ENCODE peak calls at places on chromosomes 1 and 21, in six cellular contexts. One of them, this sample, is unnamed. For H3K79me2, the result is how much of the 10 kb centered on the place peaks cover.

GRCh38 chr1:227885135-227885647 is 62.5 kb downstream of the WNT9A start:
- DNase-seq in K562: no peak
- DNase-seq in H1: no peak
- DNase-seq in HepG2: no peak
- DNase-seq in SK-N-SH: peak
- DNase-seq in GM12878: no peak
- DNase-seq in this sample: no peak

GRCh38 chr1:199463521-199464127 is 563.9 kb upstream of the NR5A2 start:
- DNase-seq in K562: no peak
- DNase-seq in H1: no peak
- DNase-seq in HepG2: peak
- DNase-seq in SK-N-SH: peak
- DNase-seq in GM12878: peak
- DNase-seq in this sample: peak

GRCh38 chr1:67724928-67725560 is 40.0 kb downstream of the GADD45A start:
- DNase-seq in K562: no peak
- DNase-seq in H1: no peak
- DNase-seq in HepG2: peak
- DNase-seq in SK-N-SH: no peak
- DNase-seq in GM12878: no peak
- DNase-seq in this sample: no peak

GRCh38 chr21:33993286-33994231 is 78.0 kb upstream of the ATP5PO start:
- DNase-seq in K562: no peak
- DNase-seq in H1: no peak
- DNase-seq in HepG2: no peak
- DNase-seq in SK-N-SH: no peak
- DNase-seq in GM12878: no peak
- DNase-seq in this sample: no peak

GRCh38 chr1:184622136-184622823 is 132.4 kb downstream of the EDEM3 start:
- DNase-seq in K562: no peak
- DNase-seq in H1: no peak
- DNase-seq in HepG2: no peak
- DNase-seq in SK-N-SH: peak
- DNase-seq in GM12878: no peak
- DNase-seq in this sample: no peak

GRCh38 chr1:50822035-50822776 is 137.9 kb downstream of the FAF1 start:
- DNase-seq in K562: no peak
- DNase-seq in H1: no peak
- DNase-seq in HepG2: no peak
- DNase-seq in SK-N-SH: no peak
- DNase-seq in GM12878: no peak
- DNase-seq in this sample: no peak

GRCh38 chr1:55626326-55626725 is 411.2 kb upstream of the USP24 start:
- DNase-seq in K562: no peak
- DNase-seq in H1: no peak
- DNase-seq in HepG2: no peak
- DNase-seq in SK-N-SH: no peak
- DNase-seq in GM12878: no peak
- DNase-seq in this sample: no peak

GRCh38 chr1:245835386-245835785 is 671.7 kb downstream of the SMYD3 start:
- DNase-seq in K562: no peak
- DNase-seq in H1: no peak
- DNase-seq in HepG2: no peak
- DNase-seq in SK-N-SH: no peak
- DNase-seq in GM12878: no peak
- DNase-seq in this sample: no peak

GRCh38 chr1:2786329-2787162 is 14.9 kb downstream of the TTC34 start:
- DNase-seq in K562: peak
- DNase-seq in H1: no peak
- DNase-seq in HepG2: no peak
- DNase-seq in SK-N-SH: peak
- DNase-seq in GM12878: no peak
- DNase-seq in this sample: no peak

GRCh38 chr1:118381197-118381596 is 196.2 kb upstream of the SPAG17 start:
- DNase-seq in K562: no peak
- DNase-seq in H1: no peak
- DNase-seq in HepG2: no peak
- DNase-seq in SK-N-SH: no peak
- DNase-seq in GM12878: no peak
- DNase-seq in this sample: no peak

GRCh38 chr1:244273845-244274619 is 177.7 kb downstream of the ADSS2 start:
- DNase-seq in K562: peak
- DNase-seq in H1: no peak
- DNase-seq in HepG2: no peak
- DNase-seq in SK-N-SH: no peak
- DNase-seq in GM12878: no peak
- DNase-seq in this sample: peak

GRCh38 chr1:33120436-33121231 is 39.7 kb downstream of the AZIN2 start:
- DNase-seq in K562: no peak
- DNase-seq in H1: no peak
- DNase-seq in HepG2: no peak
- DNase-seq in SK-N-SH: peak
- DNase-seq in GM12878: no peak
- DNase-seq in this sample: no peak

GRCh38 chr1:53089478-53090226 is 27.6 kb downstream of the PODN start:
- DNase-seq in K562: no peak
- DNase-seq in H1: no peak
- DNase-seq in HepG2: peak
- DNase-seq in SK-N-SH: no peak
- DNase-seq in GM12878: no peak
- DNase-seq in this sample: no peak

GRCh38 chr1:203158967-203159665 is 16.5 kb downstream of the MYBPH start:
- DNase-seq in K562: no peak
- DNase-seq in H1: no peak
- DNase-seq in HepG2: no peak
- DNase-seq in SK-N-SH: no peak
- DNase-seq in GM12878: no peak
- DNase-seq in this sample: no peak

GRCh38 chr1:155970531-155971167 is 7.7 kb downstream of the ARHGEF2 start:
- DNase-seq in K562: peak
- DNase-seq in H1: no peak
- DNase-seq in HepG2: no peak
- DNase-seq in SK-N-SH: no peak
- DNase-seq in GM12878: no peak
- DNase-seq in this sample: no peak

GRCh38 chr1:94258873-94259331 is 21.5 kb upstream of the ARHGAP29 start:
- DNase-seq in K562: no peak
- DNase-seq in H1: no peak
- DNase-seq in HepG2: peak
- DNase-seq in SK-N-SH: peak
- DNase-seq in GM12878: no peak
- DNase-seq in this sample: peak

GRCh38 chr1:8862528-8862927 is 16.0 kb downstream of the ENO1 start:
- DNase-seq in K562: peak
- DNase-seq in H1: no peak
- DNase-seq in HepG2: no peak
- DNase-seq in SK-N-SH: peak
- DNase-seq in GM12878: no peak
- DNase-seq in this sample: no peak

GRCh38 chr1:62325696-62326095 is 6.5 kb upstream of the KANK4 start:
- DNase-seq in K562: no peak
- DNase-seq in H1: no peak
- DNase-seq in HepG2: peak
- DNase-seq in SK-N-SH: no peak
- DNase-seq in GM12878: no peak
- DNase-seq in this sample: no peak

DNA sequence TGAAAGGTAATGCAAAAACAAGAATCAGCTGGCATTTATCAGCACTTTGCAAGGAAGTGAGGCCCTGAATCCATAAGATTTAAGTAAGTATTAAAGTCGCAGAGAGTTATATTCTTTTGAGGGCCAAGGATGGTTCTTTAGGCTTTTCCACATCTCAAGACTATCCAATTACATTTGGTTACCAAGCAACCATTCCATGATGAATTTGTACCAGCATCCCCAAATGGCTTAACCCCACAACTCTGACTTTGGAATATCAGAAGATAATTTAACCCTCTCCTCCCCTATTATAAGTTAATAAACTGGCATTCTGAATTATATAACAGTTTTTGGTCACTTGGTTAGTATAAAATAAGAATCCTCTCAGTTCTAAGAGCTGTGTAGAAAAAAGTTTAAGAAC is 2.8 kb downstream of the PHTF1 start:
- DNase-seq in K562: no peak
- DNase-seq in H1: no peak
- DNase-seq in HepG2: no peak
- DNase-seq in SK-N-SH: no peak
- DNase-seq in GM12878: no peak
- DNase-seq in this sample: no peak
- H3K79me2 ChIP-seq in K562: under half
- H3K79me2 ChIP-seq in H1: under half
- H3K79me2 ChIP-seq in HepG2: under half
- H3K79me2 ChIP-seq in SK-N-SH: half or more
- H3K79me2 ChIP-seq in GM12878: under half
- H3K79me2 ChIP-seq in this sample: under half

GRCh38 chr1:59232209-59232608 is 64.7 kb upstream of the FGGY start:
- DNase-seq in K562: no peak
- DNase-seq in H1: no peak
- DNase-seq in HepG2: peak
- DNase-seq in SK-N-SH: no peak
- DNase-seq in GM12878: no peak
- DNase-seq in this sample: no peak
- TF ChIP-seq YY1 in K562: no peak
- TF ChIP-seq YY1 in H1: no peak
- TF ChIP-seq YY1 in HepG2: no peak
- TF ChIP-seq YY1 in SK-N-SH: no peak
- TF ChIP-seq YY1 in GM12878: no peak
- TF ChIP-seq YY1 in this sample: no peak

GRCh38 chr1:30760596-30761311 is 3.2 kb upstream of the LAPTM5 start:
- DNase-seq in K562: no peak
- DNase-seq in H1: no peak
- DNase-seq in HepG2: no peak
- DNase-seq in SK-N-SH: no peak
- DNase-seq in GM12878: no peak
- DNase-seq in this sample: no peak
- TF ChIP-seq MAX in K562: no peak
- TF ChIP-seq MAX in H1: no peak
- TF ChIP-seq MAX in HepG2: no peak
- TF ChIP-seq MAX in SK-N-SH: no peak
- TF ChIP-seq MAX in GM12878: peak
- TF ChIP-seq MAX in this sample: no peak

GRCh38 chr21:17514124-17514481 is 1.3 kb downstream of the CXADR start:
- DNase-seq in K562: no peak
- DNase-seq in H1: peak
- DNase-seq in HepG2: peak
- DNase-seq in SK-N-SH: no peak
- DNase-seq in GM12878: no peak
- DNase-seq in this sample: no peak
- H3K79me2 ChIP-seq in K562: under half
- H3K79me2 ChIP-seq in H1: under half
- H3K79me2 ChIP-seq in HepG2: half or more
- H3K79me2 ChIP-seq in SK-N-SH: under half
- H3K79me2 ChIP-seq in GM12878: under half
- H3K79me2 ChIP-seq in this sample: under half

GRCh38 chr21:15289896-15290841 is 225.4 kb upstream of the NRIP1 start:
- DNase-seq in K562: peak
- DNase-seq in H1: no peak
- DNase-seq in HepG2: peak
- DNase-seq in SK-N-SH: peak
- DNase-seq in GM12878: no peak
- DNase-seq in this sample: no peak
- TF ChIP-seq YY1 in K562: no peak
- TF ChIP-seq YY1 in H1: peak
- TF ChIP-seq YY1 in HepG2: no peak
- TF ChIP-seq YY1 in SK-N-SH: no peak
- TF ChIP-seq YY1 in GM12878: no peak
- TF ChIP-seq YY1 in this sample: no peak

GRCh38 chr21:40386981-40387380 is 460.0 kb downstream of the DSCAM start:
- DNase-seq in K562: no peak
- DNase-seq in H1: no peak
- DNase-seq in HepG2: no peak
- DNase-seq in SK-N-SH: no peak
- DNase-seq in GM12878: no peak
- DNase-seq in this sample: no peak

GRCh38 chr21:40386301-40386911 is 460.6 kb downstream of the DSCAM start:
- DNase-seq in K562: peak
- DNase-seq in H1: peak
- DNase-seq in HepG2: no peak
- DNase-seq in SK-N-SH: peak
- DNase-seq in GM12878: no peak
- DNase-seq in this sample: no peak

GRCh38 chr21:40385883-40386282 is 461.1 kb downstream of the DSCAM start:
- DNase-seq in K562: no peak
- DNase-seq in H1: no peak
- DNase-seq in HepG2: no peak
- DNase-seq in SK-N-SH: no peak
- DNase-seq in GM12878: no peak
- DNase-seq in this sample: no peak

GRCh38 chr21:40383951-40384350 is 463.0 kb downstream of the DSCAM start:
- DNase-seq in K562: no peak
- DNase-seq in H1: no peak
- DNase-seq in HepG2: no peak
- DNase-seq in SK-N-SH: peak
- DNase-seq in GM12878: no peak
- DNase-seq in this sample: no peak

DNA sequence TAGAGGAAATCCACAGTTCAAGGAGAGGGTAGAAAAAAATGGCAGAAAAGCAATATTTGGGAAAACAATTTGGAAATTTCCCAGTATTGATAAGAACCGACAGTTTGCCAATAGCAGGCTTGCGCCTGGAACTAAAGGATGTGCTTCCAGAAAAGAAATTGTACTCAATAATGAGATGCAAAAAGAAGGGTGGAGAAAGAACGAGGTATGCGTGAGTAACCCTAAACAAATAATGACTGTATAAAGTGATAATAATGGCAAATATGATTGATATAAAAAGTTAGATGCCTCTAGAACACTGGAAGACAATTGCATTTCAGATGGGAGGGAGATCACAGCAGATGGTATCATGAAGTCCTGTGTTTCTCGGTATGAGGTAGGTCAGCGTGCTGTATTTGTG is 458.9 kb downstream of the DSCAM start:
- DNase-seq in K562: no peak
- DNase-seq in H1: no peak
- DNase-seq in HepG2: no peak
- DNase-seq in SK-N-SH: no peak
- DNase-seq in GM12878: no peak
- DNase-seq in this sample: no peak
- TF ChIP-seq MAX in K562: no peak
- TF ChIP-seq MAX in H1: no peak
- TF ChIP-seq MAX in HepG2: no peak
- TF ChIP-seq MAX in SK-N-SH: no peak
- TF ChIP-seq MAX in GM12878: no peak
- TF ChIP-seq MAX in this sample: no peak